ENCODE peak calls at places on chromosomes 3 and 15, in ten cellular contexts. One of them, this sample, is unnamed. For H3K36me3, the result is how much of the 10 kb centered on the place peaks cover.

GRCh38 chr15:68469162-68470048 is 37.4 kb upstream of the ITGA11 start:
- DNase-seq in keratinocyte: no peak
- DNase-seq in left ventricle myocardium inferior: no peak
- DNase-seq in left lung: no peak
- DNase-seq in naive thymus-derived CD4-positive, alpha-beta T cell: no peak
- DNase-seq in cardiac muscle cell: no peak
- DNase-seq in CD8-positive, alpha-beta T cell: no peak
- DNase-seq in breast epithelium: no peak
- DNase-seq in ovary: no peak
- DNase-seq in stomach: no peak
- DNase-seq in this sample: no peak

GRCh38 chr15:89649716-89650115 is 5.6 kb downstream of the KIF7 start:
- DNase-seq in breast epithelium: no peak
- DNase-seq in cardiac muscle cell: no peak
- DNase-seq in naive thymus-derived CD4-positive, alpha-beta T cell: no peak
- DNase-seq in stomach: no peak
- DNase-seq in keratinocyte: no peak
- DNase-seq in left lung: no peak
- DNase-seq in left ventricle myocardium inferior: no peak
- DNase-seq in ovary: peak
- DNase-seq in CD8-positive, alpha-beta T cell: no peak
- DNase-seq in this sample: no peak

GRCh38 chr3:159748408-159748807 is 240.2 kb upstream of the IL12A start:
- DNase-seq in naive thymus-derived CD4-positive, alpha-beta T cell: no peak
- DNase-seq in CD8-positive, alpha-beta T cell: no peak
- DNase-seq in keratinocyte: no peak
- DNase-seq in stomach: no peak
- DNase-seq in breast epithelium: no peak
- DNase-seq in left lung: no peak
- DNase-seq in left ventricle myocardium inferior: no peak
- DNase-seq in cardiac muscle cell: no peak
- DNase-seq in ovary: no peak
- DNase-seq in this sample: no peak

GRCh38 chr3:197404030-197404429 is 105.6 kb upstream of the DLG1 start:
- DNase-seq in breast epithelium: no peak
- DNase-seq in left ventricle myocardium inferior: no peak
- DNase-seq in keratinocyte: no peak
- DNase-seq in cardiac muscle cell: no peak
- DNase-seq in left lung: no peak
- DNase-seq in naive thymus-derived CD4-positive, alpha-beta T cell: no peak
- DNase-seq in stomach: no peak
- DNase-seq in ovary: no peak
- DNase-seq in CD8-positive, alpha-beta T cell: no peak
- DNase-seq in this sample: peak

GRCh38 chr3:38270606-38271005 is 5.0 kb downstream of the SLC22A13 start:
- DNase-seq in left lung: no peak
- DNase-seq in breast epithelium: no peak
- DNase-seq in keratinocyte: no peak
- DNase-seq in stomach: no peak
- DNase-seq in CD8-positive, alpha-beta T cell: no peak
- DNase-seq in cardiac muscle cell: no peak
- DNase-seq in ovary: no peak
- DNase-seq in left ventricle myocardium inferior: no peak
- DNase-seq in naive thymus-derived CD4-positive, alpha-beta T cell: no peak
- DNase-seq in this sample: no peak

GRCh38 chr3:135970500-135971116 is 5.1 kb downstream of the PPP2R3A start:
- DNase-seq in cardiac muscle cell: no peak
- DNase-seq in left ventricle myocardium inferior: no peak
- DNase-seq in breast epithelium: no peak
- DNase-seq in naive thymus-derived CD4-positive, alpha-beta T cell: no peak
- DNase-seq in CD8-positive, alpha-beta T cell: no peak
- DNase-seq in stomach: no peak
- DNase-seq in left lung: no peak
- DNase-seq in keratinocyte: peak
- DNase-seq in ovary: no peak
- DNase-seq in this sample: no peak

GRCh38 chr3:197468167-197468566 is 87.6 kb downstream of the BDH1 start:
- DNase-seq in cardiac muscle cell: no peak
- DNase-seq in stomach: no peak
- DNase-seq in keratinocyte: no peak
- DNase-seq in left lung: no peak
- DNase-seq in breast epithelium: no peak
- DNase-seq in left ventricle myocardium inferior: no peak
- DNase-seq in ovary: no peak
- DNase-seq in CD8-positive, alpha-beta T cell: no peak
- DNase-seq in naive thymus-derived CD4-positive, alpha-beta T cell: no peak
- DNase-seq in this sample: peak

GRCh38 chr3:13348671-13349396 is 71.3 kb downstream of the NUP210 start:
- DNase-seq in cardiac muscle cell: no peak
- DNase-seq in keratinocyte: no peak
- DNase-seq in stomach: no peak
- DNase-seq in left lung: peak
- DNase-seq in ovary: no peak
- DNase-seq in naive thymus-derived CD4-positive, alpha-beta T cell: peak
- DNase-seq in breast epithelium: no peak
- DNase-seq in left ventricle myocardium inferior: no peak
- DNase-seq in CD8-positive, alpha-beta T cell: peak
- DNase-seq in this sample: no peak

GRCh38 chr3:197476126-197476525 is 79.6 kb downstream of the BDH1 start:
- DNase-seq in CD8-positive, alpha-beta T cell: no peak
- DNase-seq in ovary: no peak
- DNase-seq in left ventricle myocardium inferior: no peak
- DNase-seq in cardiac muscle cell: no peak
- DNase-seq in left lung: no peak
- DNase-seq in keratinocyte: no peak
- DNase-seq in stomach: no peak
- DNase-seq in naive thymus-derived CD4-positive, alpha-beta T cell: no peak
- DNase-seq in breast epithelium: no peak
- DNase-seq in this sample: no peak

GRCh38 chr3:174958671-174959328 is 99.7 kb downstream of the NAALADL2 start:
- DNase-seq in left ventricle myocardium inferior: no peak
- DNase-seq in stomach: no peak
- DNase-seq in keratinocyte: no peak
- DNase-seq in cardiac muscle cell: no peak
- DNase-seq in breast epithelium: no peak
- DNase-seq in CD8-positive, alpha-beta T cell: no peak
- DNase-seq in left lung: no peak
- DNase-seq in ovary: no peak
- DNase-seq in naive thymus-derived CD4-positive, alpha-beta T cell: no peak
- DNase-seq in this sample: no peak

GRCh38 chr15:101813803-101814534 is 2.0 kb downstream of the OR4F15 start:
- DNase-seq in keratinocyte: no peak
- DNase-seq in left ventricle myocardium inferior: no peak
- DNase-seq in naive thymus-derived CD4-positive, alpha-beta T cell: no peak
- DNase-seq in ovary: no peak
- DNase-seq in stomach: no peak
- DNase-seq in CD8-positive, alpha-beta T cell: no peak
- DNase-seq in breast epithelium: no peak
- DNase-seq in cardiac muscle cell: no peak
- DNase-seq in left lung: no peak
- DNase-seq in this sample: no peak

GRCh38 chr3:106824856-106825255 is 552.4 kb upstream of the CCDC54 start:
- DNase-seq in breast epithelium: no peak
- DNase-seq in cardiac muscle cell: peak
- DNase-seq in keratinocyte: no peak
- DNase-seq in ovary: no peak
- DNase-seq in left lung: no peak
- DNase-seq in stomach: no peak
- DNase-seq in CD8-positive, alpha-beta T cell: no peak
- DNase-seq in naive thymus-derived CD4-positive, alpha-beta T cell: no peak
- DNase-seq in left ventricle myocardium inferior: no peak
- DNase-seq in this sample: no peak

GRCh38 chr3:40975711-40976121 is 223.6 kb upstream of the CTNNB1 start:
- DNase-seq in ovary: no peak
- DNase-seq in left ventricle myocardium inferior: no peak
- DNase-seq in stomach: no peak
- DNase-seq in CD8-positive, alpha-beta T cell: no peak
- DNase-seq in naive thymus-derived CD4-positive, alpha-beta T cell: no peak
- DNase-seq in keratinocyte: no peak
- DNase-seq in breast epithelium: no peak
- DNase-seq in cardiac muscle cell: peak
- DNase-seq in left lung: no peak
- DNase-seq in this sample: no peak

GRCh38 chr3:119891944-119892721 is 110.2 kb downstream of the NR1I2 start:
- DNase-seq in left ventricle myocardium inferior: no peak
- DNase-seq in CD8-positive, alpha-beta T cell: peak
- DNase-seq in ovary: peak
- DNase-seq in naive thymus-derived CD4-positive, alpha-beta T cell: peak
- DNase-seq in breast epithelium: no peak
- DNase-seq in cardiac muscle cell: peak
- DNase-seq in keratinocyte: no peak
- DNase-seq in left lung: no peak
- DNase-seq in stomach: peak
- DNase-seq in this sample: no peak

DNA sequence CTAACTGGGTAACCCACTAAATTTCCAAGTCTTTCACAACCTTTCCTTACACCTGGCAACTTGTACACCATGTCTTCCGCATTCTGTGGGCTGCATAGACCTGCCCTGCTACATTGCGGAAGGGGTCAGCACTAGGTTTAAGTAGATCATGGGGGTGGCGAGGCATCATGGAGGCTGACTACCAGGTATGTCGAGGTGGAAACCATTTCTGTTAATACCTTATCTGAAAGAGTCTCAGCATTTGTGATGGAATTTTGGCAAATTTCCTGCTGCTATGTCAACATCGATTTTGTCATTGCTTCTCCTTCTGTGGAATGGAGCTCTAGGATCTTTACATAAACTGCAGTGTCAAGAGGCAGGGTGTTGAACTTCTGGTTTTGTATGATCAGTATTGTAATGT is 187.2 kb downstream of the GHSR start:
- DNase-seq in breast epithelium: no peak
- DNase-seq in cardiac muscle cell: no peak
- DNase-seq in naive thymus-derived CD4-positive, alpha-beta T cell: no peak
- DNase-seq in left ventricle myocardium inferior: no peak
- DNase-seq in keratinocyte: no peak
- DNase-seq in stomach: no peak
- DNase-seq in CD8-positive, alpha-beta T cell: no peak
- DNase-seq in left lung: no peak
- DNase-seq in ovary: no peak
- DNase-seq in this sample: no peak
- H3K36me3 ChIP-seq in breast epithelium: under half
- H3K36me3 ChIP-seq in cardiac muscle cell: under half
- H3K36me3 ChIP-seq in naive thymus-derived CD4-positive, alpha-beta T cell: under half
- H3K36me3 ChIP-seq in left ventricle myocardium inferior: under half
- H3K36me3 ChIP-seq in keratinocyte: under half
- H3K36me3 ChIP-seq in stomach: under half
- H3K36me3 ChIP-seq in CD8-positive, alpha-beta T cell: under half
- H3K36me3 ChIP-seq in left lung: under half
- H3K36me3 ChIP-seq in ovary: under half
- H3K36me3 ChIP-seq in this sample: under half

DNA sequence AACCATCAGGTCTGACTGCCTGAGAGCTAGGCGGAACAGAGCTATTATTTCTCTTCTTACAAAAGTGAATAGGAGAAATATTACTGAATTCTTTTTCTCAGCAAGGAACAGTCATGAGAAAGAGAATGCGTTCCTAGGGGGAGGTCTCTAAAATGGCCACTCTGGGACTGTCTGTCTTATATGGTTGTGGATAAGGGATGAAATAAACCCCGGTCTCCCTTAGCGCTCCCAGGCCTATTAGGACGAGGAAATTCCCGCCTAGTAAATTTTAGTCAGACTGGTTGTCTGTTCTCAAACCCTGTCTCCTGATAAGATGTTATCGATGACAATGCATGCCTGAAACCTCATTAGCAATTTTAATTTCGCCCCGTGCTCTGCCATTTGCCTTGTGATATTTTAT is 20.1 kb upstream of the WDR5B start:
- DNase-seq in left lung: no peak
- DNase-seq in CD8-positive, alpha-beta T cell: no peak
- DNase-seq in ovary: no peak
- DNase-seq in breast epithelium: no peak
- DNase-seq in naive thymus-derived CD4-positive, alpha-beta T cell: no peak
- DNase-seq in keratinocyte: no peak
- DNase-seq in left ventricle myocardium inferior: no peak
- DNase-seq in stomach: no peak
- DNase-seq in cardiac muscle cell: no peak
- DNase-seq in this sample: no peak
- H3K36me3 ChIP-seq in left lung: under half
- H3K36me3 ChIP-seq in CD8-positive, alpha-beta T cell: under half
- H3K36me3 ChIP-seq in ovary: under half
- H3K36me3 ChIP-seq in breast epithelium: under half
- H3K36me3 ChIP-seq in naive thymus-derived CD4-positive, alpha-beta T cell: under half
- H3K36me3 ChIP-seq in keratinocyte: under half
- H3K36me3 ChIP-seq in left ventricle myocardium inferior: half or more
- H3K36me3 ChIP-seq in stomach: half or more
- H3K36me3 ChIP-seq in cardiac muscle cell: half or more
- H3K36me3 ChIP-seq in this sample: half or more

GRCh38 chr3:190357468-190357867 is 30.5 kb upstream of the CLDN16 start:
- DNase-seq in stomach: no peak
- DNase-seq in left ventricle myocardium inferior: no peak
- DNase-seq in left lung: no peak
- DNase-seq in ovary: no peak
- DNase-seq in breast epithelium: no peak
- DNase-seq in naive thymus-derived CD4-positive, alpha-beta T cell: no peak
- DNase-seq in cardiac muscle cell: no peak
- DNase-seq in keratinocyte: no peak
- DNase-seq in CD8-positive, alpha-beta T cell: no peak
- DNase-seq in this sample: no peak
- H3K36me3 ChIP-seq in stomach: under half
- H3K36me3 ChIP-seq in left ventricle myocardium inferior: under half
- H3K36me3 ChIP-seq in left lung: under half
- H3K36me3 ChIP-seq in ovary: under half
- H3K36me3 ChIP-seq in breast epithelium: under half
- H3K36me3 ChIP-seq in naive thymus-derived CD4-positive, alpha-beta T cell: under half
- H3K36me3 ChIP-seq in cardiac muscle cell: under half
- H3K36me3 ChIP-seq in keratinocyte: under half
- H3K36me3 ChIP-seq in CD8-positive, alpha-beta T cell: under half
- H3K36me3 ChIP-seq in this sample: under half

GRCh38 chr3:53342353-53342752 is 5.0 kb downstream of the DCP1A start:
- DNase-seq in CD8-positive, alpha-beta T cell: no peak
- DNase-seq in naive thymus-derived CD4-positive, alpha-beta T cell: no peak
- DNase-seq in ovary: no peak
- DNase-seq in cardiac muscle cell: no peak
- DNase-seq in stomach: peak
- DNase-seq in left lung: no peak
- DNase-seq in breast epithelium: no peak
- DNase-seq in left ventricle myocardium inferior: no peak
- DNase-seq in keratinocyte: no peak
- DNase-seq in this sample: no peak
- H3K36me3 ChIP-seq in CD8-positive, alpha-beta T cell: under half
- H3K36me3 ChIP-seq in naive thymus-derived CD4-positive, alpha-beta T cell: under half
- H3K36me3 ChIP-seq in ovary: under half
- H3K36me3 ChIP-seq in cardiac muscle cell: under half
- H3K36me3 ChIP-seq in stomach: half or more
- H3K36me3 ChIP-seq in left lung: under half
- H3K36me3 ChIP-seq in breast epithelium: under half
- H3K36me3 ChIP-seq in left ventricle myocardium inferior: under half
- H3K36me3 ChIP-seq in keratinocyte: under half
- H3K36me3 ChIP-seq in this sample: half or more

This sample was measured in upper lobe of right lung.